ENCODE peak calls at places on chromosomes 2 and 18, in eight cellular contexts. N, Y, F, L, W, I, O and Z are unnamed samples.

GRCh38 chr2:44740678-44741077 is 200.8 kb upstream of the SIX3 start:
- DNase-seq in N (no peak), Y (no peak), F (no peak), L (no peak), W (peak), I (no peak), O (no peak), Z (no peak)

GRCh38 chr2:33526132-33526531 is 49.7 kb downstream of the RASGRP3 start:
- DNase-seq in N (no peak), Y (no peak), F (peak), L (no peak), W (no peak), I (no peak), O (no peak), Z (peak)

GRCh38 chr2:149606251-149606811 is 18.8 kb upstream of the MMADHC start:
- DNase-seq in N (no peak), Y (no peak), F (no peak), L (no peak), W (peak), I (no peak), O (no peak), Z (no peak)

GRCh38 chr2:28412625-28413151 is 20.0 kb downstream of the FOSL2 start:
- DNase-seq in N (no peak), Y (no peak), F (peak), L (no peak), W (no peak), I (no peak), O (no peak), Z (no peak)

GRCh38 chr2:227188292-227188691 is 23.9 kb downstream of the COL4A3 start:
- DNase-seq in N (peak), Y (no peak), F (peak), L (no peak), W (peak), I (no peak), O (no peak), Z (no peak)

GRCh38 chr2:69538249-69538648 is 101.0 kb upstream of the NFU1 start:
- DNase-seq in N (no peak), Y (no peak), F (no peak), L (no peak), W (no peak), I (no peak), O (no peak), Z (no peak)

GRCh38 chr2:207008105-207008990 is 69.0 kb downstream of the CPO start:
- DNase-seq in N (no peak), Y (no peak), F (peak), L (no peak), W (peak), I (no peak), O (no peak), Z (no peak)

GRCh38 chr2:240467659-240468299 is 32.3 kb downstream of the GPC1 start:
- DNase-seq in N (no peak), Y (no peak), F (no peak), L (no peak), W (no peak), I (no peak), O (no peak), Z (peak)

GRCh38 chr2:128444816-128445532 is 126.3 kb upstream of the HS6ST1 start:
- DNase-seq in N (no peak), Y (no peak), F (no peak), L (peak), W (no peak), I (peak), O (no peak), Z (no peak)

GRCh38 chr2:41206004-41206403 is 754.1 kb upstream of the SLC8A1 start:
- DNase-seq in N (no peak), Y (no peak), F (no peak), L (no peak), W (no peak), I (no peak), O (no peak), Z (no peak)

GRCh38 chr2:163733301-163733938 is 2.4 kb downstream of the FIGN start:
- DNase-seq in N (no peak), Y (no peak), F (peak), L (no peak), W (no peak), I (no peak), O (no peak), Z (no peak)

GRCh38 chr2:38887347-38887746 is 2.3 kb upstream of the ARHGEF33 start:
- DNase-seq in N (no peak), Y (no peak), F (no peak), L (no peak), W (no peak), I (no peak), O (no peak), Z (no peak)

GRCh38 chr2:38889045-38889444 is 630 bp upstream of the ARHGEF33 start:
- DNase-seq in N (no peak), Y (no peak), F (no peak), L (no peak), W (no peak), I (no peak), O (no peak), Z (no peak)

GRCh38 chr2:38887902-38888554 is 1.6 kb upstream of the ARHGEF33 start:
- DNase-seq in N (no peak), Y (no peak), F (no peak), L (no peak), W (no peak), I (no peak), O (no peak), Z (no peak)

GRCh38 chr2:38892819-38893218 is 3.1 kb downstream of the ARHGEF33 start:
- DNase-seq in N (no peak), Y (no peak), F (no peak), L (no peak), W (peak), I (no peak), O (no peak), Z (no peak)

DNA sequence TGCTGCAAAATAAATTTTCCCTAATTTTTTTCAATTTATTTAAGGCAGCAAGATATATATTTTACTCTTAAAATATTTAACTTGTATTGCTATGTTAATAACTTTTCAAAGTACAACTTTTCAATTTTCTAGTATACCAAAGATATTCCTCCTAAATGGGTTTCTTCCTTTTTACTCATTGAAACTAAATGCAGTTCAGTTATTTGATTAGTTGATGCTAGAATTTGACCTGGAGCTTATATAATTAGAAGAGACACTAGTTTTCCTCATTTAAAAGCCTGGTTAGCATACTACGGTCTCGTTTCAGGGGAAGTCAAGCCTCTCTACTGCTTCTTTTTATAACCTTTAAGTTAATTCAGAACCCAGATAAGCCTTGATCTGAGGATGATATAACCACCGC is at the start of gene ARHGEF33:
- DNase-seq in N (no peak), Y (no peak), F (no peak), L (no peak), W (no peak), I (no peak), O (no peak), Z (no peak)
- TF ChIP-seq CTCF in N (no peak), Y (no peak), F (no peak), L (no peak), W (no peak), I (no peak), O (no peak), Z (no peak)

GRCh38 chr2:64866797-64867196 is 122.4 kb upstream of the SLC1A4 start:
- DNase-seq in N (no peak), Y (no peak), F (peak), L (no peak), W (peak), I (no peak), O (no peak), Z (no peak)
- TF ChIP-seq CTCF in N (no peak), Y (no peak), F (no peak), L (no peak), W (no peak), I (no peak), O (no peak), Z (no peak)

GRCh38 chr18:3238742-3239141 is 8.9 kb upstream of the MYL12A start:
- DNase-seq in N (no peak), Y (no peak), F (no peak), L (no peak), W (peak), I (no peak), O (no peak), Z (no peak)
- TF ChIP-seq CTCF in N (no peak), Y (no peak), F (peak), L (no peak), W (peak), I (no peak), O (peak), Z (no peak)

GRCh38 chr18:52409732-52410131 is 69.7 kb downstream of the DCC start:
- DNase-seq in N (peak), Y (peak), F (no peak), L (no peak), W (peak), I (no peak), O (no peak), Z (peak)
- TF ChIP-seq CTCF in N (peak), Y (peak), F (no peak), L (no peak), W (peak), I (no peak), O (no peak), Z (no peak)

DNA sequence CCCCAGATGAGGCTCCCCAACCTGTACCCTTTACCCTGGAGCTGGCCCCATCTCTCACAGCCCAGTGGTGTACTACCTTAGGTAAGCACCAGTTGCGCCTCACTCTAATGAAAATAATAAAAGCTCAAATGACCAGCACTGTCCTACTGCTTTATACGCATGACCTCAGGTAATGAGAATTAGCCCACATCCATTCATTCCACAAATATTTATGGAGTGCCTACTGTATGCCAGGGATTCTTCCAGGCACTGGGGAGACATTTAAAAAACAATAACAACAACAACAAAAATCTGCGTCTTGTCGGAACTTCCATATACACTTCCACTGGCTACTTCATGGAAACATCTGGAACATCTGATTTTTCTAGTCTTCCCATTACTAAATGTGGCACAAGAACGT is 20.8 kb downstream of the HPCAL1 start:
- DNase-seq in N (no peak), Y (no peak), F (no peak), L (no peak), W (no peak), I (no peak), O (no peak), Z (no peak)
- TF ChIP-seq CTCF in N (no peak), Y (no peak), F (no peak), L (no peak), W (no peak), I (no peak), O (no peak), Z (no peak)

GRCh38 chr18:43484710-43485109 is 207.4 kb upstream of the SYT4 start:
- DNase-seq in N (no peak), Y (no peak), F (no peak), L (no peak), W (peak), I (no peak), O (no peak), Z (no peak)

GRCh38 chr18:43482136-43482535 is 204.8 kb upstream of the SYT4 start:
- DNase-seq in N (no peak), Y (no peak), F (no peak), L (no peak), W (no peak), I (no peak), O (no peak), Z (no peak)

GRCh38 chr18:43482600-43482999 is 205.3 kb upstream of the SYT4 start:
- DNase-seq in N (no peak), Y (no peak), F (no peak), L (no peak), W (no peak), I (peak), O (no peak), Z (no peak)

GRCh38 chr18:43486462-43486861 is 209.2 kb upstream of the SYT4 start:
- DNase-seq in N (peak), Y (no peak), F (no peak), L (no peak), W (no peak), I (no peak), O (peak), Z (no peak)

DNA sequence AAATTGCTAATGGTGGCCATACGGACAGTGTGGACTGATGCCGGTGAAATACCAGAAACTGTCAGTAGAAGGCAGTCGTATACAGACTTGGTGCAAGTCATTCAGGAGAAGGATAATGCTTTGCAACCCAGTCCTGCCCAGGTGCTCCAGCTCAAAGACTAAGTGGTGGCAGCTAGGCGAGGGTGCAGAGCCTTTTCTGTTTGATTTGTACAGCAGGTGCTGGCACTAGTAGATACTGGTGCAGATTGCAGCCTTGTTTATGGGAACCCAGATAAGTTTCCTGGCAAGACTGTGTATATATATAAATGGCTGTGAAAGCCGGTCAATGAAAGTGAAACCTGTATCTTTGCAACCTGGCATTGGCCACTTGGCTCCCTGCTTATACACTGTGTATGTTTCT is 208.3 kb upstream of the SYT4 start:
- DNase-seq in N (peak), Y (no peak), F (no peak), L (no peak), W (no peak), I (no peak), O (no peak), Z (no peak)
- TF ChIP-seq CTCF in N (no peak), Y (no peak), F (no peak), L (no peak), W (no peak), I (no peak), O (no peak), Z (no peak)

DNA sequence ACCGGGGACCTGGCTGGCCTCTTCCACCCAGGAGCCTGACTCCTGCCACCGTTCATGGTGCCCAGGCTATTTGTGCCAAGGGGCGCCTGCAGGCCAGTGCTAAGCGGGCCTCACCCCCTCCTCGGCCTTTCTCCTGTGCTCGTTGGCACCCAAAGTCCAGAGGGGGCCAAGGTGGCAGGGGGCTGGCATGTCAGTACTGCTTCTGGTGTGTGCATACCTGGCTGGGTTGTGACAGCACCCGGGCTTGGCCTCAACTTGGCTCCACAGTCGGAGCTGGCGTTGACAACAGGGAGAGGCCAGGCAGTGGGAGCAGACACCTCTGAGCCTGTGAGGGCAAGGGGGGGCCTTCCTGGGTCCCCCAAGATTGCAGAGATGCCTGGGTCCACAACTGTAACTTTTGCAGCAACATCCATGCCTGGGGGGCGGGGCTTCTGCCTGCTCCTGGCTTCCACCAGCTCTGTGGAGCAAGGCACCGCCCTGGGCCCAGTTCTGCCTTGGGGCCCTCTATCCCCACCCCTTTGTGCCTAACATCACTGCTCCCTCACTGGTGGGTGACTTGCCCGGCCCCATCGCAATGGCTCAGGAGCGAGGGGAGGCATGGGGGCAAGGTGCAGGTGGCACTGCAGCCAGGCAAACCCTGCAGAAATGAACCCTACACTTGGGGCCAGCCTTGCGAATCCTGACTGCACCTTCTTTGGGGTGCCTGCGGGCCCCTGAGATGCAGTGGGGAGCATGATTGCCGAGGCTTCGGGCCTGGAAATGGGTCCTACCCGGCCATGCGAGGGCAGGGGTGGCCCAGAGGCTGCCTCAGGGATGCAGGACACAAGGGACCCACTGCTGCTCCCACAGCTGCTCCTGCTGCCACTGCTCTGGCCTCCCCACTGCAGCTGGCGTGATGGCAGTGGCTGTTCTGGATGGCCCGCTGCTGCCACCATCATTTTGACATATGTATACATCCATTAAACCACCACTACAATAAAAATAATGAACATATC is 35.9 kb downstream of the PTPN4 start:
- DNase-seq in N (no peak), Y (no peak), F (no peak), L (no peak), W (no peak), I (no peak), O (no peak), Z (no peak)
- TF ChIP-seq CTCF in N (no peak), Y (no peak), F (no peak), L (no peak), W (no peak), I (no peak), O (no peak), Z (no peak)

GRCh38 chr18:48419268-48420022 is 10.3 kb upstream of the ZBTB7C start:
- DNase-seq in N (no peak), Y (no peak), F (no peak), L (no peak), W (no peak), I (no peak), O (peak), Z (no peak)
- TF ChIP-seq CTCF in N (no peak), Y (no peak), F (no peak), L (no peak), W (peak), I (peak), O (peak), Z (no peak)